ENCODE peak calls at places on chromosomes 13 and 19, in six cellular contexts. B, A, W, X, G and R are unnamed samples. For H3K4me1, the result is how much of the 10 kb centered on the place peaks cover.

GRCh38 chr13:23617551-23618014 is 47.4 kb downstream of the TNFRSF19 start:
- DNase-seq in W (peak), B (no peak), G (no peak), A (no peak), X (no peak), R (no peak)

GRCh38 chr13:48532146-48532472 is 771 bp downstream of the RCBTB2 start:
- DNase-seq in B (peak), X (no peak), A (no peak), G (no peak), W (peak), R (no peak)

GRCh38 chr13:64075543-64076271 is 2660.1 kb upstream of the PCDH20 start:
- DNase-seq in G (no peak), W (no peak), X (no peak), B (no peak), A (no peak), R (no peak)

GRCh38 chr13:22812793-22813192 is 368.0 kb upstream of the SGCG start:
- DNase-seq in W (no peak), A (no peak), B (no peak), X (no peak), G (no peak), R (no peak)

GRCh38 chr19:33066543-33066942 is 1.9 kb upstream of the RHPN2 start:
- DNase-seq in X (no peak), G (no peak), B (no peak), A (no peak), W (no peak), R (no peak)

GRCh38 chr13:67147257-67148218 is 82.6 kb downstream of the PCDH9 start:
- DNase-seq in W (peak), A (no peak), G (no peak), X (peak), B (peak), R (no peak)

GRCh38 chr13:105037064-105037463 is 1498.4 kb downstream of the EFNB2 start:
- DNase-seq in X (no peak), A (no peak), G (no peak), B (peak), W (no peak), R (no peak)

GRCh38 chr19:37095859-37096258 is 17.6 kb downstream of the ZNF420 start:
- DNase-seq in X (no peak), G (no peak), W (no peak), A (no peak), B (no peak), R (no peak)

GRCh38 chr13:59442946-59443345 is 720.8 kb downstream of the DIAPH3 start:
- DNase-seq in A (no peak), W (peak), X (no peak), G (no peak), B (no peak), R (no peak)

GRCh38 chr13:62014299-62014698 is 598.6 kb upstream of the PCDH20 start:
- DNase-seq in B (peak), X (no peak), A (no peak), G (peak), W (peak), R (no peak)

GRCh38 chr13:21683034-21683733 is 12.3 kb downstream of the FGF9 start:
- DNase-seq in B (peak), A (no peak), W (peak), G (no peak), X (no peak), R (no peak)

GRCh38 chr19:3536429-3537100 is 2.4 kb upstream of the TEKTIP1 start:
- DNase-seq in B (no peak), W (no peak), X (no peak), A (no peak), G (no peak), R (no peak)

GRCh38 chr13:76489299-76489698 is 396.9 kb downstream of the KCTD12 start:
- DNase-seq in X (no peak), G (no peak), A (no peak), W (no peak), B (no peak), R (no peak)

GRCh38 chr13:48144413-48145035 is 49.6 kb upstream of the MED4 start:
- DNase-seq in A (peak), W (peak), X (peak), G (peak), B (no peak), R (no peak)

GRCh38 chr19:5894704-5895349 is 8.8 kb downstream of the NDUFA11 start:
- DNase-seq in G (no peak), A (no peak), W (no peak), B (no peak), X (no peak), R (no peak)

GRCh38 chr19:7272856-7273578 is 21.2 kb downstream of the INSR start:
- DNase-seq in W (no peak), G (peak), B (no peak), A (no peak), X (no peak), R (no peak)

GRCh38 chr13:101202590-101202989 is 213.7 kb downstream of the NALCN start:
- DNase-seq in X (no peak), B (peak), W (no peak), A (no peak), G (no peak), R (no peak)

GRCh38 chr19:44617481-44617880 is 4.1 kb downstream of the IGSF23 start:
- DNase-seq in W (no peak), G (no peak), B (no peak), X (no peak), A (no peak), R (no peak)

GRCh38 chr13:21079761-21080730 is 18.7 kb upstream of the LATS2 start:
- DNase-seq in W (peak), A (no peak), X (peak), B (peak), G (no peak), R (no peak)

GRCh38 chr13:107835339-107836018 is 379.9 kb downstream of the LIG4 start:
- DNase-seq in X (no peak), A (no peak), B (peak), W (peak), G (no peak), R (no peak)

GRCh38 chr13:81409284-81409683 is 1068.4 kb upstream of the SPRY2 start:
- DNase-seq in B (peak), A (no peak), W (no peak), G (no peak), X (no peak), R (no peak)

GRCh38 chr19:49104229-49104864 is 9.8 kb upstream of the LIN7B start:
- DNase-seq in G (no peak), W (no peak), B (no peak), X (no peak), A (no peak), R (no peak)

GRCh38 chr13:93398167-93398566 is 171.6 kb downstream of the GPC6 start:
- DNase-seq in X (no peak), W (peak), G (no peak), A (no peak), B (no peak), R (no peak)

GRCh38 chr19:858868-859843 is at the start of gene CFD:
- DNase-seq in B (no peak), X (no peak), G (no peak), A (peak), W (no peak), R (no peak)

GRCh38 chr19:3207466-3208242 is 16.8 kb upstream of the CELF5 start:
- DNase-seq in W (no peak), X (no peak), G (no peak), A (no peak), B (no peak), R (no peak)

GRCh38 chr19:32658527-32658926 is 16.5 kb downstream of the ANKRD27 start:
- DNase-seq in G (no peak), B (no peak), W (no peak), X (no peak), A (no peak), R (no peak)

GRCh38 chr13:94700536-94700935 is 11.8 kb downstream of the SOX21 start:
- DNase-seq in X (no peak), B (no peak), G (no peak), W (no peak), A (no peak), R (no peak)

GRCh38 chr19:17294051-17294891 is 9.0 kb downstream of the ABHD8 start:
- DNase-seq in X (no peak), G (peak), A (peak), W (no peak), B (no peak), R (peak)

GRCh38 chr19:57934820-57935665 is at the start of gene ZNF418:
- DNase-seq in A (peak), G (no peak), X (peak), W (peak), B (no peak), R (no peak)

GRCh38 chr13:75752848-75753247 is 116.7 kb downstream of the LMO7 start:
- DNase-seq in B (no peak), W (no peak), X (no peak), G (no peak), A (no peak), R (no peak)

GRCh38 chr19:29841559-29842367 is 30.0 kb downstream of the CCNE1 start:
- DNase-seq in G (peak), W (peak), X (peak), B (peak), A (no peak), R (no peak)

GRCh38 chr19:46784262-46785053 is 3.9 kb downstream of the SLC1A5 start:
- DNase-seq in W (peak), G (peak), B (peak), A (peak), X (peak), R (no peak)

GRCh38 chr13:93951153-93951552 is 528.3 kb downstream of the DCT start:
- DNase-seq in X (no peak), W (peak), B (peak), G (no peak), A (no peak), R (no peak)

GRCh38 chr19:52464798-52465470 is 11.6 kb downstream of the ZNF578 start:
- DNase-seq in B (no peak), G (no peak), W (no peak), A (no peak), X (no peak), R (no peak)

GRCh38 chr13:44416297-44416696 is 42.7 kb downstream of the SERP2 start:
- DNase-seq in W (no peak), B (no peak), X (no peak), A (no peak), G (no peak), R (no peak)

GRCh38 chr13:100336795-100337516 is 248.1 kb downstream of the PCCA start:
- DNase-seq in X (no peak), A (no peak), G (no peak), W (no peak), B (no peak), R (no peak)

GRCh38 chr13:48737689-48738088 is 84.0 kb downstream of the CYSLTR2 start:
- DNase-seq in G (no peak), A (no peak), B (no peak), W (no peak), X (no peak), R (no peak)

GRCh38 chr19:18304194-18304495 is 18.7 kb downstream of the LSM4 start:
- DNase-seq in X (no peak), W (no peak), B (no peak), G (peak), A (no peak), R (no peak)
- H3K4me1 ChIP-seq in X (under half), W (under half), B (under half), G (half or more), A (half or more), R (half or more)

GRCh38 chr13:97276862-97277269 is 54.7 kb downstream of the MBNL2 start:
- DNase-seq in B (no peak), X (no peak), W (no peak), A (no peak), G (no peak), R (no peak)
- H3K4me1 ChIP-seq in B (half or more), X (half or more), W (under half), A (half or more), G (under half), R (under half)

GRCh38 chr19:41933693-41934426 is 5.6 kb upstream of the ERFL start:
- DNase-seq in X (no peak), G (peak), W (no peak), A (no peak), B (no peak), R (no peak)
- H3K4me1 ChIP-seq in X (under half), G (half or more), W (under half), A (under half), B (under half), R (half or more)

GRCh38 chr13:41644742-41645141 is 187.4 kb downstream of the RGCC start:
- DNase-seq in A (no peak), G (no peak), B (no peak), X (no peak), W (no peak), R (no peak)
- H3K4me1 ChIP-seq in A (under half), G (under half), B (under half), X (under half), W (under half), R (under half)

GRCh38 chr19:2055871-2056809 is 5.1 kb upstream of the MKNK2 start:
- DNase-seq in B (peak), A (no peak), X (peak), W (peak), G (peak), R (no peak)

GRCh38 chr19:2056810-2057192 is 5.8 kb upstream of the MKNK2 start:
- DNase-seq in W (no peak), G (no peak), A (no peak), X (no peak), B (no peak), R (no peak)

GRCh38 chr19:2053601-2054389 is 2.8 kb upstream of the MKNK2 start:
- DNase-seq in W (peak), A (peak), X (peak), G (no peak), B (no peak), R (no peak)

GRCh38 chr19:2051771-2052704 is 994 bp upstream of the MKNK2 start:
- DNase-seq in W (no peak), A (peak), X (peak), G (peak), B (no peak), R (peak)

DNA sequence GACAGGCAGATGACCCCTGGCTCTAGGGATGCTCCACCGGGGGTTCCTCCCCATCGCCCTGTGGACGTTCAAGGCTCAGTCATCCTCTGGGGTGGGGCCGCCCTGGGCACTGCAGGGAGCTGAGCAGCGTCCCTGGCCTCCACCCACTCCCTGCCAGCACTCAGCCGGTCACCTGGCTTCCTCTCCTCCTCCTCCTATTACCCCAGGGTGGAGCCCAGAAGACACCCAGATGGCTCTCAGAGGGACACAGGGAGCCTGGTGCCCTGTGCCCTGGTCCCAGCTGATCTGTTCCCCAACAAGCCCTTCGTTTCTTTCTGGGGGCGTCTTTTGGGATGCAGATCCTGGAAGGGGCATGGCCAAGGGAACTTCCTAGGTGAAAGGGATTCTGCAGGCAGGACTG is 3.7 kb upstream of the MKNK2 start:
- DNase-seq in A (no peak), G (peak), B (no peak), W (no peak), X (no peak), R (no peak)
- H3K4me1 ChIP-seq in A (half or more), G (half or more), B (under half), W (under half), X (half or more), R (half or more)

GRCh38 chr13:25046274-25046984 is 49.5 kb upstream of the PABPC3 start:
- DNase-seq in A (no peak), G (no peak), B (no peak), X (no peak), W (no peak), R (no peak)

GRCh38 chr13:25037057-25037813 is 58.7 kb upstream of the PABPC3 start:
- DNase-seq in W (peak), B (peak), G (peak), X (peak), A (no peak), R (no peak)

GRCh38 chr13:25044071-25044470 is 51.9 kb upstream of the PABPC3 start:
- DNase-seq in G (no peak), A (no peak), X (no peak), B (no peak), W (no peak), R (no peak)

GRCh38 chr13:25046985-25047660 is 48.8 kb upstream of the PABPC3 start:
- DNase-seq in X (no peak), A (no peak), G (no peak), B (no peak), W (peak), R (no peak)

DNA sequence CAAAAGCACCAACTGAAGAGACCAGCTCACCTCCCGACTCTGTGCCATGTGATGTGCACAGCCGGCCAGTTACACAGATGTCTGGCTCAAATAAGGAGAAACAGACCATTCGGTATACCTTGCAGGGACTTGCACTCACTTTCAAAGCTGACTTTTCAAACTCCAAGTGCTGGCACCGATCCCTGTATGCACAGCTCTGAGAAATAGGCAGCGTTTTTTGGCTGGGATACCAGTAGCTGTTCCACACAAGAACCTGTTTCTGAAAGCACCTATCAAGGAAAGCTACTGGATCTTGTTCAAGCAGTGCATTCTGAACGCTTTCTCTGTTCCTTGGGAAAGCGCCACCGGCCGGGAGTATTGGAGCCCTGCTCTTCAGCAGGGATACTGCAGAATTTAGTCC is 53.8 kb upstream of the PABPC3 start:
- DNase-seq in A (no peak), W (no peak), G (no peak), X (no peak), B (no peak), R (no peak)
- H3K4me1 ChIP-seq in A (under half), W (under half), G (under half), X (under half), B (under half), R (under half)

DNA sequence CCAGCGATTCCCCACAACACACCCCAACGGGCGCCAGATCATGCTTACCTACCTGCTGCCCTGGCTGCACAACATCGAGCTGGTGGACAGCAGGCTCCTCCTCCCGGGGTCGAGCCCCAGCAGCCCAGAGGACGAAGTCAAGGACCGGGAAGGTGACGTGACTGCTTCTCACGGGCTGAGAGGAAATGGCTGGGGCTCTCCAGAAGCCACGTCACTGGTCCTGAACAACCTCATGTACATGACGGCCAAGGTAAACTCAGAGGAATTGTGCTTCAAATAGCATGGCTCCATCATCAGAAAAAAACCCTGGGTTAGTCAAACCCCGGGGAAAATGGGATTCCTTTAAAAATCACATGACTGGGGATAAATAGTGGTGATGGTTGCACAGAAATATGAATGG is 106.3 kb downstream of the ZAR1L start:
- DNase-seq in W (no peak), A (no peak), B (no peak), G (no peak), X (no peak), R (no peak)
- H3K4me1 ChIP-seq in W (under half), A (under half), B (under half), G (under half), X (under half), R (under half)

GRCh38 chr19:54208784-54209057 is 8.1 kb downstream of the RPS9 start:
- DNase-seq in X (no peak), W (no peak), A (no peak), G (no peak), B (peak), R (no peak)

GRCh38 chr19:54211214-54211613 is 10.6 kb downstream of the RPS9 start:
- DNase-seq in X (no peak), A (no peak), B (no peak), W (no peak), G (no peak), R (no peak)

GRCh38 chr19:54209058-54209747 is 8.5 kb downstream of the RPS9 start:
- DNase-seq in A (no peak), W (no peak), G (no peak), B (peak), X (no peak), R (no peak)

GRCh38 chr19:54207908-54208783 is 7.5 kb downstream of the RPS9 start:
- DNase-seq in G (no peak), W (peak), A (peak), X (peak), B (peak), R (no peak)

DNA sequence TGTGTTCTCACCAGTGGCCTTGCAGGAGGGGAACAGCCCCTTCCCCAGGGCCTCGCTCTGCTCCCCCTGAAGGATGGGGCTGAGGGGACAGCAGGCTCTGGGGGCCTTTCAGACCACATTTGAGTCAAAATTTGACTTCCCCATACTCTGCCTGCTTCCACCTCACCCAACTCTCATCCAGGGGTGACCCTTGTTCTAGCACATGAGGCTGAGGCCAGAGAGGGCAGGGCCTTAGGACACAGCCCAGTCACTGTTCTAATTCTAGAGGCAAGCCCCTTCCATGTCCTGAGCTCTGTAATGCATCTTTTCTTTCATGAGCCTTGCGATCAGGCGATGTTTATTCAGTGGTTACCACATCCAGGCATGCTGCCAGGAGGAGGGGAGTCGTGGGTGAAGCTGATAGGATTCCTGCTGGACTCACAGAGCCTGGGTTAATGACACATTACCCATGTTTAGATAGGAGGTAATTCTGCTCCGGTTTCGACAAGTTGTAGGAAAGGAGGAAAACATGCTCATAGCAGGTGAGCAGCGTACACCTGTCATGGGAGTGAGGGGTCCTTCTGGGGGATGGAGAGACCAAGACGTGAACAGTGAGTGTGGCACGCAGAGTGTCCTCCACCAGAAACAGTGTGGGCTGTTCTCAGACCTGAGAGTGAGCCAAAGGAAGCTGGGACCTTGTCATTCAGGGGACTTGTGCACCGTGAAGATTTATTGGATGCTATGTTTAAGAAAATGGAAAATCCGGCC is 9.3 kb downstream of the RPS9 start:
- DNase-seq in G (no peak), A (peak), W (peak), X (peak), B (peak), R (no peak)
- H3K4me1 ChIP-seq in G (under half), A (half or more), W (under half), X (under half), B (under half), R (half or more)